ENCODE peak calls at places on chromosomes 4 and X, in four cellular contexts. Y, R, I and W are unnamed samples.

GRCh38 chrX:106284431-106285025 is 116.4 kb downstream of the PWWP3B start:
- DNase-seq in Y (no peak), R (no peak), I (no peak), W (no peak)

GRCh38 chrX:8341814-8342590 is 122.6 kb upstream of the VCX3B start:
- DNase-seq in Y (no peak), R (no peak), I (no peak), W (no peak)

GRCh38 chrX:97363843-97364242 is 480.1 kb downstream of the RPA4 start:
- DNase-seq in Y (no peak), R (no peak), I (no peak), W (no peak)

GRCh38 chr4:15779336-15779735 is 1.2 kb downstream of the CD38 start:
- DNase-seq in Y (no peak), R (peak), I (no peak), W (no peak)

GRCh38 chr4:184807797-184808718 is 17.7 kb downstream of the ACSL1 start:
- DNase-seq in Y (no peak), R (peak), I (no peak), W (no peak)

GRCh38 chrX:20594985-20595384 is 328.3 kb upstream of the RPS6KA3 start:
- DNase-seq in Y (no peak), R (peak), I (no peak), W (peak)

GRCh38 chr4:4837921-4838601 is 21.4 kb upstream of the MSX1 start:
- DNase-seq in Y (no peak), R (no peak), I (no peak), W (no peak)

GRCh38 chrX:10608099-10608498 is 12.3 kb downstream of the MID1 start:
- DNase-seq in Y (no peak), R (no peak), I (no peak), W (no peak)

GRCh38 chrX:123481908-123482873 is 250.7 kb downstream of the THOC2 start:
- DNase-seq in Y (no peak), R (no peak), I (no peak), W (no peak)

GRCh38 chr4:38686682-38687081 is 22.7 kb downstream of the KLF3 start:
- DNase-seq in Y (no peak), R (no peak), I (no peak), W (no peak)

GRCh38 chr4:161714022-161714751 is 449.6 kb downstream of the FSTL5 start:
- DNase-seq in Y (no peak), R (no peak), I (no peak), W (no peak)

GRCh38 chrX:24423960-24424359 is 41.1 kb upstream of the PDK3 start:
- DNase-seq in Y (no peak), R (peak), I (no peak), W (no peak)

GRCh38 chr4:36189511-36190226 is 54.6 kb downstream of the ARAP2 start:
- DNase-seq in Y (no peak), R (no peak), I (peak), W (no peak)

GRCh38 chr4:168854216-168854921 is 155.7 kb downstream of the CBR4 start:
- DNase-seq in Y (no peak), R (no peak), I (no peak), W (no peak)

GRCh38 chr4:82017680-82018079 is 356.1 kb downstream of the HNRNPD start:
- DNase-seq in Y (peak), R (peak), I (no peak), W (peak)

GRCh38 chr4:127809173-127809800 is 27.2 kb downstream of the HSPA4L start:
- DNase-seq in Y (no peak), R (peak), I (no peak), W (no peak)

GRCh38 chr4:158209825-158210807 is at the start of gene TMEM144:
- DNase-seq in Y (peak), R (peak), I (no peak), W (peak)

GRCh38 chr4:169164669-169165415 is 105.9 kb downstream of the SH3RF1 start:
- DNase-seq in Y (no peak), R (no peak), I (no peak), W (no peak)

GRCh38 chr4:60683953-60684352 is 516.2 kb upstream of the ADGRL3 start:
- DNase-seq in Y (no peak), R (no peak), I (no peak), W (no peak)

GRCh38 chr4:8198906-8199593 is at the start of gene SH3TC1:
- DNase-seq in Y (peak), R (peak), I (peak), W (no peak)

GRCh38 chr4:40194602-40195161 is 2.1 kb upstream of the RHOH start:
- DNase-seq in Y (no peak), R (peak), I (no peak), W (no peak)

GRCh38 chrX:20664774-20665173 is 398.1 kb upstream of the RPS6KA3 start:
- DNase-seq in Y (no peak), R (no peak), I (no peak), W (no peak)

GRCh38 chrX:617891-618290 is 12.7 kb upstream of the SHOX start:
- DNase-seq in Y (no peak), R (no peak), I (no peak), W (no peak)

GRCh38 chrX:139203681-139204575 is 326.6 kb upstream of the F9 start:
- DNase-seq in Y (no peak), R (no peak), I (no peak), W (peak)

GRCh38 chrX:14913241-14913640 is 40.0 kb downstream of the MOSPD2 start:
- DNase-seq in Y (no peak), R (no peak), I (no peak), W (no peak)

GRCh38 chrX:32592786-32593185 is 618.6 kb downstream of the DMD start:
- DNase-seq in Y (no peak), R (no peak), I (no peak), W (no peak)

GRCh38 chrX:23883737-23884354 is 23.9 kb downstream of the APOO start:
- DNase-seq in Y (peak), R (peak), I (no peak), W (peak)

GRCh38 chr4:182143822-182144620 is 99.2 kb upstream of the TENM3 start:
- DNase-seq in Y (no peak), R (no peak), I (no peak), W (peak)

GRCh38 chr4:24978291-24979072 is 52.3 kb downstream of the LGI2 start:
- DNase-seq in Y (no peak), R (no peak), I (no peak), W (no peak)
- TF ChIP-seq BHLHE40 in Y (no peak), R (no peak), I (no peak), W (no peak)

DNA sequence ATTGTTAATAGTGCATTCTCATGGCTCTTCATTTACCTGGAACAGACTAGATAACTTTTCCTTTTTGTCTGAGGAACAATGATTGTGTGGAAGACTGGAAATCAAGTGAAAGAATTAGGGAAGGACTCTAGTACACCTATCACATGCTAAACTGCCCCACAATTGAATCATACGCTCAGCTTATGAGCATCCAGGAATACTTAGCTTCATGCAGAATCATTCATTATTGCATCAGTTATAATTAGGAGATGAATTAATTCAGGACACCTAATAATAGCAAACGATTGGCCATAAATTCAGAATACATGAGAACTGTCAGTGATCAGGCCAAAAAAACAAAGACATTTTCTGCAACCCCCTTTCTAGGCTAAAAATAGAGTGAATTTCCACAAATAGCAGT is 106.9 kb downstream of the DKK2 start:
- DNase-seq in Y (no peak), R (no peak), I (no peak), W (no peak)
- TF ChIP-seq FOXK2 in Y (no peak), R (no peak), I (no peak), W (no peak)

GRCh38 chr4:11724731-11725130 is 296.0 kb upstream of the HS3ST1 start:
- DNase-seq in Y (no peak), R (no peak), I (no peak), W (no peak)
- TF ChIP-seq BHLHE40 in Y (no peak), R (no peak), I (no peak), W (no peak)

DNA sequence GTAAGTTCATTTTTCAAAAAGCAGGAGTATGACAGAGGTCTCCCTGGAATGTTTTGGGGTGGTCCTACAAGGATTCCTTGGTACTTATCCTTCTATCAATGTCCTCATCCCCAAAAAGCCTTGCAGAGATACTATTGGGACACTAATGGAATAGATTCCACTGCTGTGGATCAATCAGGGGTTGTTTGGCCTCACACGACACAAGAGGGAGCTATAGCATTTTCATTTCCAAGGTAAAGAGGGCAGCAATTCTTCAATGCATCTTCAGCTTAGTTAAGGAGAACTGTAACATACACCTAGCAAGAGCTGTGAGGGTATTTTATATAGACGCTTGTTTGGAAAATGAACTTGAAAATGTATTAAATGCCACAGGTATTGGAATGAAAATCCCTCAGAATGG is 50.9 kb downstream of the USP26 start:
- DNase-seq in Y (no peak), R (peak), I (no peak), W (peak)
- TF ChIP-seq FOXK2 in Y (no peak), R (no peak), I (no peak), W (no peak)

DNA sequence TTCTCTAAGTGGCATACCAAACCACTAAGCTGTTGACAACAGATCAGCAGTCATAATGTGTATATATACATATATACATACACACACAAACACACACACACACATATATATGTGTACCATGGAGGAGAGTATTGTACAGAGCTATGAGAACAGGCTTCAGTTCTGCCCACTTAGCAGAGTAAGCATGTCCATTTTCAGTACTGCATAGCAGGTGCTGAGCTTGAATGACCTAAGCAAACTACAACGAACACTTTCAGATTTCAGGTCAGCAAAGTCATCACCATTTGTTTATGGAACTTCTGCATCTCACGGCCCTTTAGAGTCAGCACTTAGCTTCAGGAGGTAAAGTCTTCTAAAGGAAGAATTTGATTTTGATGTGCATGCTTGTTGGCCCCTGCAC is 735.8 kb upstream of the ATOH1 start:
- DNase-seq in Y (no peak), R (no peak), I (no peak), W (no peak)
- TF ChIP-seq BHLHE40 in Y (no peak), R (no peak), I (no peak), W (no peak)

GRCh38 chrX:111270339-111270738 is at the start of gene CAPN6:
- DNase-seq in Y (no peak), R (no peak), I (no peak), W (peak)
- TF ChIP-seq FOXK2 in Y (no peak), R (no peak), I (no peak), W (no peak)

GRCh38 chrX:2764766-2765666 is 13.2 kb downstream of the XG start:
- DNase-seq in Y (no peak), R (no peak), I (no peak), W (no peak)
- TF ChIP-seq BHLHE40 in Y (no peak), R (no peak), I (no peak), W (no peak)

GRCh38 chr4:123412700-123413512 is 16.3 kb downstream of the SPRY1 start:
- DNase-seq in Y (no peak), R (no peak), I (no peak), W (no peak)

GRCh38 chr4:123416462-123416861 is 19.9 kb downstream of the SPRY1 start:
- DNase-seq in Y (no peak), R (no peak), I (no peak), W (no peak)

GRCh38 chr4:123417813-123418212 is 21.2 kb downstream of the SPRY1 start:
- DNase-seq in Y (no peak), R (no peak), I (no peak), W (no peak)

GRCh38 chr4:123418486-123418931 is 21.9 kb downstream of the SPRY1 start:
- DNase-seq in Y (no peak), R (peak), I (no peak), W (no peak)

DNA sequence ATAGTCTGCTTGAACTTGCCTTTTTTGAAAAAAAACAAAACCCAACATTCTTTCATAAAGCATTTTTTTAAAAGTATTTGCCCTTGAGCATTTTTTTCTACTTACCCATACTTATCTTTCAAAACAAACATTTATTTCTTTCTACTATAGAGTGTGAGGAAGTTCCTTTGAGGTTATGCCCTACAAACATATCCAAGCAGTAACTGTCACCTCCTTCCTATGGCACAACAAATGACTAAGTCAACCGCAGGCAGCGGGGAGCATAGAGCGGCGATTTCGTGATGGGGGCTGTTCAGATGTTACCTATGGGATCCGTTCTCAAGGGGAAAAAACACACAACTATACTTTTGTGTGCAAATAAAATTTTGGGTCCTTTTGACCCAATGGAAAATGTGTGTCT is 19.4 kb downstream of the SPRY1 start:
- DNase-seq in Y (peak), R (peak), I (no peak), W (no peak)
- TF ChIP-seq FOXK2 in Y (no peak), R (no peak), I (no peak), W (no peak)